ENCODE peak calls at places on chromosomes 1 and 21, in eight cellular contexts. Q, P, N, M, U, Y, R and D are unnamed samples.

GRCh38 chr21:15408089-15408488 is 321.7 kb upstream of the USP25 start:
- DNase-seq in Q (no peak), N (no peak), U (no peak), R (no peak), Y (no peak), P (no peak), M (no peak), D (no peak)

GRCh38 chr1:224199679-224200078 is 16.6 kb downstream of the DEGS1 start:
- DNase-seq in P (no peak), R (peak; percentile 73), N (no peak), Y (no peak), M (no peak), U (no peak), Q (no peak), D (no peak)

GRCh38 chr1:240199758-240200655 is 108.3 kb downstream of the FMN2 start:
- DNase-seq in Q (no peak), M (no peak), Y (no peak), N (no peak), R (no peak), U (no peak), P (no peak), D (no peak)

GRCh38 chr1:58430355-58431335 is 115.9 kb downstream of the OMA1 start:
- DNase-seq in Y (peak; percentile 57), Q (no peak), P (no peak), R (no peak), U (no peak), M (no peak), N (no peak), D (no peak)

GRCh38 chr1:62437273-62437945 is 560 bp downstream of the USP1 start:
- DNase-seq in U (no peak), M (peak; percentile 18), Y (no peak), N (peak; percentile 74), P (no peak), Q (no peak), R (peak; percentile 49), D (no peak)

GRCh38 chr1:181485276-181486097 is 2.2 kb downstream of the CACNA1E start:
- DNase-seq in U (no peak), P (no peak), Q (no peak), R (no peak), N (no peak), M (no peak), Y (no peak), D (no peak)

GRCh38 chr1:159866905-159867304 is 4.4 kb upstream of the VSIG8 start:
- DNase-seq in P (no peak), M (no peak), U (no peak), R (no peak), N (no peak), Q (no peak), Y (no peak), D (no peak)

GRCh38 chr1:157001304-157001703 is 44.2 kb downstream of the ARHGEF11 start:
- DNase-seq in Y (peak; percentile 21), R (no peak), P (no peak), M (no peak), U (no peak), Q (no peak), N (no peak), D (no peak)

GRCh38 chr1:212077028-212077427 is 41.5 kb downstream of the DTL start:
- DNase-seq in M (no peak), Q (no peak), U (no peak), N (no peak), R (no peak), P (no peak), Y (peak; percentile 2), D (no peak)

GRCh38 chr1:20233394-20233793 is 47.1 kb upstream of the PLA2G2C start:
- DNase-seq in Q (no peak), Y (no peak), U (peak; percentile 18), M (no peak), R (no peak), P (no peak), N (no peak), D (peak; percentile 2)
- TF ChIP-seq CTCF in Q (peak; percentile 34), Y (peak; percentile 46), U (peak; percentile 27), M (peak; percentile 26), R (no peak), P (peak; percentile 13), N (peak; percentile 8), D (peak; percentile 40)

GRCh38 chr1:203153989-203154821 is 21.4 kb downstream of the MYBPH start:
- DNase-seq in R (no peak), Y (peak; percentile 55), P (no peak), N (no peak), M (no peak), U (no peak), Q (no peak), D (peak; percentile 6)
- H3K27ac ChIP-seq in R (no peak overlapping the region), Y (peak overlapping the region; percentile 52), P (no peak overlapping the region), N (no peak overlapping the region), M (no peak overlapping the region), U (no peak overlapping the region), Q (no peak overlapping the region), D (no peak overlapping the region)

GRCh38 chr1:228209657-228210056 is 1.8 kb downstream of the OBSCN start:
- DNase-seq in U (no peak), P (no peak), Y (no peak), Q (no peak), R (no peak), N (peak; percentile 22), M (no peak), D (no peak)
- H3K4me3 ChIP-seq in U (no peak overlapping the region), P (no peak overlapping the region), Y (no peak overlapping the region), Q (no peak overlapping the region), R (no peak overlapping the region), N (no peak overlapping the region), M (no peak overlapping the region), D (no peak overlapping the region)

GRCh38 chr1:246607466-246607865 is 41.2 kb downstream of the CNST start:
- DNase-seq in R (no peak), U (no peak), N (no peak), Y (no peak), Q (no peak), M (no peak), P (no peak), D (no peak)

GRCh38 chr1:246613131-246613758 is 47.0 kb downstream of the CNST start:
- DNase-seq in Y (no peak), Q (no peak), R (no peak), N (no peak), P (no peak), U (no peak), M (no peak), D (no peak)

GRCh38 chr1:246609632-246610031 is 43.4 kb downstream of the CNST start:
- DNase-seq in Y (no peak), N (no peak), Q (no peak), U (no peak), P (no peak), R (no peak), M (no peak), D (no peak)

GRCh38 chr1:246608616-246609376 is 42.5 kb downstream of the CNST start:
- DNase-seq in M (no peak), R (peak; percentile 93), N (peak; percentile 76), Q (peak; percentile 76), P (no peak), Y (peak; percentile 82), U (no peak), D (peak; percentile 92)
- TF ChIP-seq CTCF in M (no peak), R (peak; percentile 46), N (no peak), Q (no peak), P (no peak), Y (no peak), U (no peak), D (peak; percentile 64)

DNA sequence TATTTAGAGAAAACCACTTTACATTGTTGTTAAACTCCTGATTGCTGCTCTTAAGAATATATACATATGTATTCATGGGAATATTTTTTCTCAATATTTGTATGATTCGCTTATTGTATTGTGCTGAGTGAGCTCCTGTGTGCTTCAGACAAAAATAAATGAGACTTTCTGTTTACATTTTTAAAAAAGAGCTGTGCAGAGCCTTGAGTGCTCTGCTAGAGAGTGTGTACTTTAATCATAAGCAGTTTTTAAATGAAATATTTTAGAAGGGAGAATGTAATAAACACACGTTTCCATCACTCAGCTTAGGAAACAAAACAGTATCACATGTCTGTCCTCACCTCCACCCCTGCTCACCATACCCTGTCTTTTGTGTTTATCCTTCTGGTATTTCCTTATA is 9.7 kb downstream of the PTPN14 start:
- DNase-seq in M (no peak), N (no peak), R (no peak), U (no peak), P (no peak), Y (no peak), Q (no peak), D (no peak)
- H3K27ac ChIP-seq in M (no peak overlapping the region), N (no peak overlapping the region), R (no peak overlapping the region), U (no peak overlapping the region), P (no peak overlapping the region), Y (no peak overlapping the region), Q (peak overlapping the region; percentile 34), D (no peak overlapping the region)

GRCh38 chr1:999797-1000356 is at the start of gene HES4:
- DNase-seq in Q (peak; percentile 92), M (no peak), N (peak; percentile 91), P (peak; percentile 94), Y (peak; percentile 82), R (peak; percentile 91), U (peak; percentile 98), D (peak; percentile 89)

GRCh38 chr1:1001057-1001630 is 1.2 kb upstream of the HES4 start:
- DNase-seq in U (peak; percentile 41), P (no peak), N (no peak), Y (no peak), M (no peak), Q (no peak), R (no peak), D (no peak)

GRCh38 chr1:1000357-1001056 is 610 bp upstream of the HES4 start:
- DNase-seq in Q (peak; percentile 84), R (peak; percentile 71), U (peak; percentile 93), P (peak; percentile 92), Y (peak; percentile 71), M (no peak), N (peak; percentile 74), D (peak; percentile 82)

GRCh38 chr1:1003618-1004419 is 3.9 kb upstream of the HES4 start:
- DNase-seq in Y (no peak), M (no peak), U (peak; percentile 46), P (peak; percentile 57), Q (no peak), R (no peak), N (no peak), D (no peak)

GRCh38 chr1:1001631-1002300 is 1.9 kb upstream of the HES4 start:
- DNase-seq in R (peak; percentile 74), Y (no peak), N (peak; percentile 87), P (peak; percentile 84), M (peak; percentile 59), U (peak; percentile 91), Q (peak; percentile 86), D (no peak)
- H3K4me3 ChIP-seq in R (peak overlapping the region; percentile 59), Y (peak overlapping the region; percentile 67), N (peak overlapping the region; percentile 57), P (peak overlapping the region; percentile 81), M (peak overlapping the region; percentile 50), U (peak overlapping the region; percentile 52), Q (peak overlapping the region; percentile 68), D (peak overlapping the region; percentile 60)

DNA sequence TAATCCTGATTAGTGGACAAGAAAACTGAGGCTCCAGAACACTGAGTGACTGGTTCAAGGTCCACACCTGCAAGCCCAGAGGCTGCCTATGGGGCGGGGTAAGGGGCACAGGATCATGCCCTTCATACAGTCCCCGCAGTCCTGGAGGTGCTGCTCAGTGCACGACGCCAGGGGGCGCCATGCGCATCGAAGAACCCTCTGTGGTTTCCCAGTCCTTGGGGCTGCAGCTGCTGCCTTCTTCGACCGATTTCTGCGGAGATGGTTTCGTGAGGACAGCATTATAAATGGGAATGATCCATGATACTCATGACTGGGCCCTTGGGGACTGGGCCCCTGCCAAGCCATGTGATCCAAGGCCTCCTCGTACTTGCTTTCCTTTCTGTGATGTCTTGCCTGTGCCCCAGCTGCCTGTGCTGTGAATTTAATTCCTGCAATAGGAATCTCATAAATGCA is 37.1 kb upstream of the ARHGEF10L start:
- DNase-seq in Y (peak; percentile 64), N (peak; percentile 93), P (peak; percentile 91), R (peak; percentile 79), M (no peak), Q (peak; percentile 93), U (peak; percentile 83), D (peak; percentile 79)
- TF ChIP-seq CTCF in Y (peak; percentile 86), N (peak; percentile 74), P (peak; percentile 92), R (peak; percentile 95), M (peak; percentile 50), Q (peak; percentile 97), U (peak; percentile 93), D (peak; percentile 96)